ENCODE peak calls at places on chromosomes 16 and 17, in four cellular contexts. One of them, this sample, is unnamed.

GRCh38 chr16:53840472-53840871 is 136.5 kb downstream of the FTO start:
- DNase-seq in natural killer cell: no peak
- DNase-seq in NAMALWA: peak
- DNase-seq in HL-60: no peak
- DNase-seq in this sample: no peak

GRCh38 chr16:57070424-57070823 is 22.0 kb upstream of the CPNE2 start:
- DNase-seq in HL-60: no peak
- DNase-seq in natural killer cell: peak
- DNase-seq in NAMALWA: no peak
- DNase-seq in this sample: no peak

GRCh38 chr17:46046957-46047356 is 47.9 kb downstream of the STH start:
- DNase-seq in HL-60: no peak
- DNase-seq in natural killer cell: no peak
- DNase-seq in NAMALWA: no peak
- DNase-seq in this sample: no peak

GRCh38 chr17:74872313-74873035 is at the start of gene FDXR:
- DNase-seq in HL-60: no peak
- DNase-seq in NAMALWA: no peak
- DNase-seq in natural killer cell: no peak
- DNase-seq in this sample: no peak

GRCh38 chr17:82334622-82335394 is 1.2 kb upstream of the SECTM1 start:
- DNase-seq in HL-60: no peak
- DNase-seq in natural killer cell: no peak
- DNase-seq in NAMALWA: peak
- DNase-seq in this sample: no peak

GRCh38 chr16:19872179-19872863 is 12.3 kb downstream of the GPRC5B start:
- DNase-seq in HL-60: no peak
- DNase-seq in NAMALWA: no peak
- DNase-seq in natural killer cell: no peak
- DNase-seq in this sample: no peak

GRCh38 chr16:48487287-48487686 is 102.1 kb upstream of the SIAH1 start:
- DNase-seq in HL-60: no peak
- DNase-seq in natural killer cell: no peak
- DNase-seq in NAMALWA: no peak
- DNase-seq in this sample: no peak

GRCh38 chr16:85918436-85918835 is 19.5 kb downstream of the IRF8 start:
- DNase-seq in HL-60: no peak
- DNase-seq in natural killer cell: no peak
- DNase-seq in NAMALWA: no peak
- DNase-seq in this sample: no peak

GRCh38 chr17:10087333-10087732 is 111.1 kb downstream of the GAS7 start:
- DNase-seq in HL-60: no peak
- DNase-seq in NAMALWA: no peak
- DNase-seq in natural killer cell: no peak
- DNase-seq in this sample: no peak

GRCh38 chr16:76970087-76970744 is 220.8 kb upstream of the MON1B start:
- DNase-seq in NAMALWA: no peak
- DNase-seq in HL-60: no peak
- DNase-seq in natural killer cell: no peak
- DNase-seq in this sample: no peak

GRCh38 chr17:82275326-82275725 is 1.8 kb upstream of the CSNK1D start:
- DNase-seq in HL-60: no peak
- DNase-seq in NAMALWA: no peak
- DNase-seq in natural killer cell: no peak
- DNase-seq in this sample: no peak

This sample was measured in keratinocyte.